ENCODE peak calls at places on chromosomes 5 and 9, in ten cellular contexts. P is A549, D is psoas muscle, K is body of pancreas, Z is neural crest cell, V is Caco-2, G is AG04450, W is heart right ventricle, M is IMR-90, S is breast epithelium. Q is an unnamed sample.

GRCh38 chr5:1654786-1655495 is 131.2 kb upstream of the LPCAT1 start:
- DNase-seq in M (no peak), P (no peak), W (no peak), S (no peak), K (no peak), G (no peak), V (no peak), D (no peak), Z (no peak), Q (no peak)

GRCh38 chr9:124030969-124031451 is 19.4 kb downstream of the LHX2 start:
- DNase-seq in S (no peak), V (no peak), Z (no peak), W (no peak), P (no peak), K (no peak), M (no peak), G (no peak), D (no peak), Q (no peak)

GRCh38 chr9:131731237-131731995 is 8.5 kb downstream of the RAPGEF1 start:
- DNase-seq in G (no peak), W (no peak), V (no peak), P (no peak), D (no peak), S (no peak), K (no peak), M (peak), Z (no peak), Q (no peak)

GRCh38 chr5:39891376-39891775 is 466.6 kb upstream of the DAB2 start:
- DNase-seq in P (no peak), M (no peak), Z (no peak), S (no peak), W (no peak), V (no peak), G (no peak), D (no peak), K (no peak), Q (no peak)

GRCh38 chr5:91025449-91025848 is 357.7 kb downstream of the ARRDC3 start:
- DNase-seq in G (no peak), M (no peak), K (no peak), V (no peak), D (no peak), S (no peak), W (no peak), P (no peak), Z (no peak), Q (no peak)

GRCh38 chr5:82397741-82398320 is 119.7 kb upstream of the RPS23 start:
- DNase-seq in G (no peak), W (no peak), M (peak), S (no peak), Z (no peak), V (no peak), K (no peak), P (no peak), D (no peak), Q (no peak)

GRCh38 chr5:141524604-141525597 is 36.0 kb downstream of the PCDHGC5 start:
- DNase-seq in D (peak), P (peak), G (peak), K (peak), S (peak), Z (peak), M (peak), V (peak), W (peak), Q (peak)

GRCh38 chr9:87742813-87743428 is 17.0 kb downstream of the CTSL start:
- DNase-seq in G (no peak), P (no peak), M (peak), D (no peak), S (no peak), W (no peak), Z (no peak), K (no peak), V (no peak), Q (no peak)

GRCh38 chr9:98429613-98430012 is 174.2 kb upstream of the TBC1D2 start:
- DNase-seq in K (no peak), Z (no peak), G (peak), P (no peak), W (no peak), S (no peak), M (peak), V (no peak), D (no peak), Q (no peak)

GRCh38 chr5:22372376-22372775 is 480.8 kb downstream of the CDH12 start:
- DNase-seq in S (no peak), W (no peak), V (no peak), D (no peak), M (peak), P (no peak), K (no peak), Z (no peak), G (peak), Q (peak)

GRCh38 chr5:83492331-83492730 is 20.8 kb downstream of the VCAN start:
- DNase-seq in D (no peak), S (no peak), W (no peak), M (no peak), V (no peak), P (no peak), Z (no peak), K (no peak), G (no peak), Q (no peak)

GRCh38 chr5:57863661-57864060 is 381.1 kb upstream of the ACTBL2 start:
- DNase-seq in S (no peak), P (no peak), K (no peak), D (no peak), Z (no peak), V (no peak), M (peak), W (no peak), G (no peak), Q (no peak)

GRCh38 chr9:83707518-83707767 is 315 bp downstream of the UBQLN1 start:
- DNase-seq in G (no peak), S (peak), M (no peak), D (peak), Z (no peak), P (peak), K (no peak), V (no peak), W (no peak), Q (no peak)

GRCh38 chr9:83706703-83707517 is 848 bp downstream of the UBQLN1 start:
- DNase-seq in P (no peak), G (no peak), V (peak), W (peak), Z (peak), K (peak), S (peak), M (peak), D (peak), Q (peak)

GRCh38 chr9:83714316-83714715 is 6.6 kb upstream of the UBQLN1 start:
- DNase-seq in P (no peak), K (no peak), G (no peak), D (no peak), Z (no peak), M (no peak), V (no peak), S (no peak), W (no peak), Q (no peak)

GRCh38 chr9:83707768-83708514 is at the start of gene UBQLN1:
- DNase-seq in W (peak), M (peak), Z (peak), K (peak), D (peak), V (peak), P (peak), G (peak), S (peak), Q (peak)

GRCh38 chr9:83708515-83709158 is 879 bp upstream of the UBQLN1 start:
- DNase-seq in G (no peak), D (peak), M (peak), V (peak), S (peak), K (peak), P (peak), W (peak), Z (peak), Q (peak)
- TF ChIP-seq CTCF in G (no peak), D (peak), M (no peak), V (peak), S (no peak), K (peak), P (peak), W (no peak), Z (peak), Q (no peak)

GRCh38 chr5:154541553-154541952 is 63.5 kb upstream of the HAND1 start:
- DNase-seq in W (no peak), V (no peak), Z (no peak), D (no peak), G (no peak), S (no peak), M (no peak), K (no peak), P (no peak), Q (no peak)
- TF ChIP-seq CTCF in W (no peak), V (no peak), Z (no peak), D (peak), G (no peak), S (no peak), M (no peak), K (no peak), P (no peak), Q (peak)

GRCh38 chr5:176317534-176318374 is 43.8 kb downstream of the KIAA1191 start:
- DNase-seq in G (no peak), V (no peak), D (no peak), M (no peak), Z (no peak), P (no peak), K (no peak), W (no peak), S (no peak), Q (no peak)

GRCh38 chr5:176320577-176320976 is 41.0 kb downstream of the KIAA1191 start:
- DNase-seq in M (no peak), Z (no peak), P (no peak), S (no peak), G (no peak), D (no peak), V (no peak), W (no peak), K (no peak), Q (no peak)

GRCh38 chr5:176319827-176320554 is 41.6 kb downstream of the KIAA1191 start:
- DNase-seq in Z (no peak), K (no peak), P (peak), M (peak), S (no peak), G (no peak), D (no peak), V (no peak), W (no peak), Q (no peak)
- TF ChIP-seq CTCF in Z (peak), K (no peak), P (peak), M (no peak), S (no peak), G (peak), D (peak), V (peak), W (no peak), Q (no peak)

GRCh38 chr9:109242751-109243150 is 75.7 kb upstream of the FRRS1L start:
- DNase-seq in M (no peak), D (no peak), V (no peak), G (no peak), P (no peak), K (no peak), W (no peak), Z (no peak), S (no peak), Q (no peak)

GRCh38 chr9:109245300-109245897 is 75.5 kb downstream of the EPB41L4B start:
- DNase-seq in W (no peak), Z (no peak), P (no peak), D (no peak), K (no peak), M (no peak), S (no peak), G (no peak), V (no peak), Q (no peak)

GRCh38 chr9:109246533-109246932 is 74.3 kb downstream of the EPB41L4B start:
- DNase-seq in S (no peak), M (no peak), W (no peak), V (no peak), G (no peak), P (no peak), D (no peak), K (peak), Z (no peak), Q (no peak)

GRCh38 chr9:109241931-109242330 is 74.9 kb upstream of the FRRS1L start:
- DNase-seq in D (no peak), P (no peak), W (peak), V (no peak), G (no peak), S (no peak), K (peak), M (no peak), Z (no peak), Q (peak)

GRCh38 chr9:109244179-109245132 is 76.4 kb downstream of the EPB41L4B start:
- DNase-seq in Z (peak), G (no peak), W (peak), S (peak), K (peak), D (peak), P (peak), V (peak), M (peak), Q (peak)
- TF ChIP-seq CTCF in Z (peak), G (peak), W (peak), S (peak), K (peak), D (peak), P (peak), V (peak), M (peak), Q (peak)

DNA sequence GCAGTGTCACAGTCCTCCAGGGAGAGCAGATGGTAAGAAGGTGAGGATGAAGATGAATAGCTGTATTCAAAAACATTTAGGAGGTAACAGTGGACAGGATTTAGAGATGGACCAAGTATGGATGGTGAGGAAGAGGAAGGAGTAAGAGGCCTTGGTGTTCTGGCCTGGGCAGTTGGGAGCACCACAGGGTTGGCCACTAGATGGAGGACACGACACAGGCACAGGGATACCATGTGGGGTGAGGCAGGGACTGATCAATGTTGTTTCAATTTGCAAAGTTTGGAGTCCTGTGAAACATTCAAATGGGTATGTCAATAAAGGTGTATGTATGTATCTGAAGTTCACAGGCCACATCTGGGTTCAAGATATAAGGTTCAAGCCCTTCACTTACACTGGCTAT is 141.1 kb upstream of the RASEF start:
- DNase-seq in K (peak), S (no peak), G (no peak), D (no peak), W (no peak), Z (no peak), M (no peak), P (no peak), V (no peak), Q (no peak)
- TF ChIP-seq CTCF in K (peak), S (no peak), G (no peak), D (peak), W (no peak), Z (no peak), M (no peak), P (peak), V (no peak), Q (no peak)

GRCh38 chr5:179294891-179295777 is 50.1 kb downstream of the ADAMTS2 start:
- DNase-seq in G (no peak), V (peak), M (no peak), S (no peak), Z (no peak), W (peak), K (peak), D (peak), P (no peak), Q (no peak)
- TF ChIP-seq CTCF in G (no peak), V (no peak), M (no peak), S (no peak), Z (no peak), W (no peak), K (no peak), D (no peak), P (no peak), Q (no peak)

GRCh38 chr9:93862877-93863545 is 92.1 kb downstream of the BARX1 start:
- DNase-seq in M (no peak), P (no peak), V (no peak), K (no peak), S (no peak), D (no peak), W (no peak), Z (no peak), G (no peak), Q (no peak)

GRCh38 chr9:93860694-93861658 is 94.2 kb downstream of the BARX1 start:
- DNase-seq in W (no peak), P (no peak), V (no peak), Z (no peak), S (no peak), D (no peak), G (no peak), K (no peak), M (no peak), Q (no peak)

GRCh38 chr9:93859431-93860215 is 95.5 kb downstream of the BARX1 start:
- DNase-seq in V (no peak), S (no peak), M (no peak), Z (no peak), W (no peak), D (no peak), K (no peak), G (no peak), P (no peak), Q (no peak)

GRCh38 chr9:93864029-93864428 is 91.1 kb downstream of the BARX1 start:
- DNase-seq in Z (no peak), D (no peak), G (no peak), V (no peak), K (no peak), W (no peak), M (no peak), P (no peak), S (no peak), Q (no peak)

DNA sequence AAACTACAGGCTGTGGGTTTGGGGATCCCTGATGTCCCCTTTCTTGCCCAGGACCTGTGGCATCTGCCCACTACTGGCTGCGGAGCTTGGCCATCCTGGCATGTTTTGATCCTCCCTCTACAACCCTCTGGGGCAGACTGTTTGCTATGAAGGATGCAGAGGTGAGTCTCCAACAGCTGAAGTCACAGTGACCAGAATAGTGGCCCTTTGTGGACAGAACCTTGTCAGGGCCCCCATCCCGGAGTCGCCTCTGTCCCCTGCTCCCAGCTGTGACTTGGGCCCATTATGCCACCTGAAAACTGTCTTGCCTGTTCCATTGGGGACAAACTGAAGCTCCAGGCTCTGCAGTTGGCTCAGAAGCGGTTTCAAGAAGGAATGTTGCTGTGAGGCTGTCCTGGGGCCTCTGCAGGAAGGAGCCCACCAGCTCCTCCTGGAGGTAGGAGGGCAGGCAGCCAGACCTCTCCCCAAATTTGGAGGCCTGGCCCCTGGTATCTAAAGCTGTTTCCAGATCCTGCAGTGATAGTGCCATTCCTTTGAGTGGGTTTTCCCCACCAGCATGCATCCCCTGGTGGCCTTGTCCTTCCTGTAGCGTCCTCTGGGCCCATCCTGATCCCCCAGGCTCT is 93.3 kb downstream of the BARX1 start:
- DNase-seq in M (no peak), V (no peak), P (no peak), Z (no peak), S (no peak), K (no peak), G (no peak), D (no peak), W (no peak), Q (no peak)
- TF ChIP-seq CTCF in M (no peak), V (no peak), P (no peak), Z (no peak), S (no peak), K (no peak), G (no peak), D (no peak), W (no peak), Q (no peak)

Q was measured in dorsolateral prefrontal cortex.